ENCODE peak calls at places on chromosomes 4 and X, in five cellular contexts. G is pancreas, B is fibroblast of the aortic adventitia, C is stomach, J is cardiac muscle cell. W is an unnamed sample.

GRCh38 chr4:88533937-88534750 is 10.6 kb upstream of the PYURF start:
- DNase-seq in G (no peak), B (peak), C (no peak), J (peak), W (no peak)

GRCh38 chr4:158930573-158930972 is 161.7 kb downstream of the FNIP2 start:
- DNase-seq in G (no peak), B (peak), C (no peak), J (no peak), W (no peak)

GRCh38 chr4:74266081-74266480 is 42.2 kb upstream of the EPGN start:
- DNase-seq in G (no peak), B (peak), C (no peak), J (no peak), W (no peak)

GRCh38 chr4:86895692-86896488 is 3.7 kb upstream of the C4orf36 start:
- DNase-seq in G (no peak), B (peak), C (no peak), J (peak), W (no peak)

GRCh38 chr4:123786955-123787354 is 390.4 kb downstream of the SPRY1 start:
- DNase-seq in G (no peak), B (peak), C (peak), J (peak), W (peak)

GRCh38 chr4:149964001-149964400 is 114.2 kb upstream of the DCLK2 start:
- DNase-seq in G (no peak), B (no peak), C (no peak), J (no peak), W (no peak)

GRCh38 chr4:139887962-139888735 is 222.5 kb downstream of the MGST2 start:
- DNase-seq in G (no peak), B (no peak), C (no peak), J (no peak), W (no peak)

GRCh38 chr4:8905236-8905772 is 33.7 kb upstream of the HMX1 start:
- DNase-seq in G (no peak), B (no peak), C (no peak), J (no peak), W (no peak)

GRCh38 chr4:41913509-41913908 is 21.7 kb upstream of the TMEM33 start:
- DNase-seq in G (no peak), B (no peak), C (no peak), J (no peak), W (no peak)

GRCh38 chrX:15493118-15494082 is at the start of gene PIR:
- DNase-seq in G (peak), B (peak), C (peak), J (peak), W (peak)

GRCh38 chr4:144646523-144647094 is 653 bp downstream of the HHIP start:
- DNase-seq in G (peak), B (peak), C (no peak), J (peak), W (no peak)

GRCh38 chrX:107894038-107894437 is 68.4 kb downstream of the MID2 start:
- DNase-seq in G (no peak), B (peak), C (no peak), J (peak), W (no peak)

GRCh38 chrX:119880552-119881437 is 9.2 kb downstream of the NDUFA1 start:
- DNase-seq in G (no peak), B (peak), C (no peak), J (peak), W (peak)

GRCh38 chr4:83851261-83852084 is 315.6 kb downstream of the GPAT3 start:
- DNase-seq in G (no peak), B (peak), C (no peak), J (no peak), W (no peak)

GRCh38 chr4:144787365-144788263 is 141.7 kb downstream of the HHIP start:
- DNase-seq in G (no peak), B (peak), C (no peak), J (peak), W (no peak)

GRCh38 chr4:176539785-176540175 is 220.0 kb downstream of the SPCS3 start:
- DNase-seq in G (no peak), B (peak), C (no peak), J (no peak), W (no peak)

GRCh38 chr4:21856754-21857153 is 91.8 kb downstream of the KCNIP4 start:
- DNase-seq in G (no peak), B (no peak), C (no peak), J (no peak), W (no peak)

GRCh38 chr4:81164623-81165416 is 50.2 kb downstream of the PRKG2 start:
- DNase-seq in G (no peak), B (peak), C (no peak), J (peak), W (no peak)

GRCh38 chrX:86696951-86697350 is 548.7 kb downstream of the DACH2 start:
- DNase-seq in G (no peak), B (no peak), C (no peak), J (no peak), W (no peak)

DNA sequence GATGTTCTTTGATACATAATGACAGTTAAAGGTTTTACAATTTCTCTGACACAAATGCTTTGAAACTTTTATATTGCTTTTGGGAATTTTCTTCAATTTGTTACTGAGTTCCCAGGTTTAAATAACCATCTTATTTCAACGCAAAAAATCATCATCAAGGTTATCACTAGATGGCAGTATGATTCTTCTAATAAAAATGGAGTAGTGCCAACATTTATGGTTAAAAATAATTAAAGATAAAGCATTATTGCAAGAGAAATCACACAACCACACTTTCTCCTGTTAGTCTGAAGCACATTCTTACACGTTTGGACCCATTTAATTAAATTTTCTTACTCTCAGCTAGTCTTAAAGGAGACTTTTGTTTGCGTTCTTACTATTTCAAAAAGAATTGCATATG is 611.3 kb upstream of the CPXCR1 start:
- DNase-seq in G (no peak), B (no peak), C (no peak), J (peak), W (no peak)
- TF ChIP-seq CTCF in G (no peak), B (no peak), C (no peak), J (no peak), W (no peak)

GRCh38 chrX:100363926-100364325 is 46.1 kb downstream of the PCDH19 start:
- DNase-seq in G (no peak), B (no peak), C (no peak), J (no peak), W (no peak)

GRCh38 chrX:100373673-100374072 is 36.4 kb downstream of the PCDH19 start:
- DNase-seq in G (no peak), B (no peak), C (no peak), J (no peak), W (no peak)

DNA sequence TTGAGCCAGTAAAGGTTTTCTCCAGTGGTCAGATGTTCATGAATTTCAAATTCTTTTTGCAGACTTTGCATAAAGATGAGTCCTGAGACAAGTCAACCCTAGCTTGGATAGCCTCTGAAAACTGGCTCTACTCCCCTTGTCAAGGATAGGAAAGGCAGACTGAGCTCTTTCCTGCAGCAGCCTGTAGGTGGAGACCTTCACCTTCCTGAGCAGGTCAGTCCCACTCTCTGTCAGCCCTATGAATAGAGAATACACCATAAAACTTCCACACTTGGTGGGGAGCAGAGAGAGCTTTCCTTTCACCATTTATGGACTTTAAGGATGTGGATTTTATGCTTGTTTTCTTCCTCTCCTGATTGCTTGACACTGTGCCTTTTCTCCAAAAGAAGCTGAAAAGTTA is 41.9 kb downstream of the PCDH19 start:
- DNase-seq in G (no peak), B (no peak), C (no peak), J (peak), W (no peak)
- TF ChIP-seq CTCF in G (no peak), B (peak), C (no peak), J (peak), W (no peak)

DNA sequence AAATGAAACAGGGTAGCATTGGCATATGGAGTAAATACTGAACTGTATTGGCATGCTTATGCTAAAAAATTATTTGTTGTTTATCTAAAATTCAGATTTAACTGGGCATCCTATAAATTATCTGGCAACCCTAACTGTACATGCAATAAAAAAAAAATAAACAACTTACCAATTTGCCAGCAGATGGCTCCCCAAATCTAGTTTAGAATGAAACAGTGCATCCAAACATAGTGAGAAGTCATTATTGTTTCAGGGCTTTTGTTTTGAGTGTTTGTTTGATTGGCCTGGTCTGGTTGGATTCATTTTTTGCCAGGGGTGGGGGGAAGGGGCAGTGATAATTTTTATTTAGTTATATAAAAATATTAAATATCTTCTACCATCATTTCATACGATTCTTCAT is 12.8 kb upstream of the NSUN7 start:
- DNase-seq in G (no peak), B (peak), C (no peak), J (peak), W (no peak)
- TF ChIP-seq CTCF in G (no peak), B (peak), C (no peak), J (peak), W (peak)

DNA sequence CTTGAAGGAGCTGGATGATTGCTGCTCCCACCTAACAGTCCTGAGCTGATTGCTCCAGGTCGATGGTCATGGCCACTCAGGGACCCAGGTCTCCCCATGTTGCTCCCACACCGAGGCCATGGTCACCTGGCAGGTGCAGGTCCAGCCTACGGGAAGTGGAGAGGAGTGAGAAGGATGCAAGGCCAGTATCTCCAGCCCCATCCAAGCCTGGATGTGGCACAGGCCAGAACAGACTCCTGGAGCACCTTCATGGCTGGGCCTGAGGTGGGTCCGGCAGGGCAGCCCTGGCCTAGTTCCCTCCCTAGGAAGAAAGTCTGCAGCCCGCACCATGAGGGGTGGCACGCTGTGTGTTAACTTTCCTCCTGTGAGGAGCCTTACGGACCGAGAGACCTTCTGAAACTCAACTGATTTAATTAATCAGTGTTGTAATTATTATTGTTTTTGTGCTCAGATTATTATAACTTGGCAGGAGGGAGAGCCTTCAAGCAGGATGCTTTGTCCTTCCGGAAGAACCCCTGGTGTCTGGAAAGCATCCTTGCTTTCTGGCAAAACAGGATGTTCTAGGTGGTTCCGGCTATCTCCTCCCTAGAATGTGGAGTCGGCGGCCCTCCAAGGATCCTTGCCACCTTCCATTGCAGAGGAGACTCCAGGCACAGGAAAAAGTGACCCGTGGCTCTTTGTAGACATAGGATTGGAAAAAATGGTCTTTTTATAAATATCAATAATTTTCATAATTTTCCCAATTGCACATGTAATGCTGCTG is 92.3 kb upstream of the ADRA2C start:
- DNase-seq in G (no peak), B (no peak), C (no peak), J (no peak), W (no peak)
- TF ChIP-seq CTCF in G (no peak), B (no peak), C (no peak), J (no peak), W (no peak)

GRCh38 chr4:2087170-2087569 is 28.0 kb downstream of the NAT8L start:
- DNase-seq in G (no peak), B (no peak), C (no peak), J (no peak), W (no peak)
- TF ChIP-seq CTCF in G (no peak), B (peak), C (no peak), J (no peak), W (no peak)

GRCh38 chrX:115989686-115990085 is 180.9 kb upstream of the AGTR2 start:
- DNase-seq in G (no peak), B (no peak), C (no peak), J (no peak), W (no peak)

DNA sequence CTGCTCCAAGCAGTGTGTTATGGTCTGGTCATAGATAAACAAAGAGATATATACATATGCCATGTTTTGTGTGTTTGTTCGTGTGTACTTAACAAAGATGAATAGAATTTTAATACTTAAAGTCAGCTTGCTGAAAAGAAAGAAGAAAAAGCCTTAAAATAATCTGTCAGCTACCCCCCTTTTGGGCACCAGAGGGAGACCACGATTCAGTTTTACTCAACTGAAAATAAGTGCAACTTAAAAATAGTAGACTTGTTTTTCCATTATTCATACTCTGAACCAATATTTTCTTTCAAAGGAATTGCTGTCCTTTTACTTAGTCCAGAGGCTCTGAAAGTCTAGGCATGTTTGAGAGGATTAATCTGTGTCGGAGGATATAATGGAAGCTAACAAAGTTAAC is 181.7 kb upstream of the AGTR2 start:
- DNase-seq in G (no peak), B (no peak), C (no peak), J (no peak), W (no peak)
- TF ChIP-seq CTCF in G (no peak), B (peak), C (no peak), J (no peak), W (no peak)

GRCh38 chr4:134906404-134907023 is 704.9 kb upstream of the PABPC4L start:
- DNase-seq in G (no peak), B (no peak), C (no peak), J (peak), W (no peak)
- TF ChIP-seq CTCF in G (peak), B (no peak), C (peak), J (peak), W (peak)

DNA sequence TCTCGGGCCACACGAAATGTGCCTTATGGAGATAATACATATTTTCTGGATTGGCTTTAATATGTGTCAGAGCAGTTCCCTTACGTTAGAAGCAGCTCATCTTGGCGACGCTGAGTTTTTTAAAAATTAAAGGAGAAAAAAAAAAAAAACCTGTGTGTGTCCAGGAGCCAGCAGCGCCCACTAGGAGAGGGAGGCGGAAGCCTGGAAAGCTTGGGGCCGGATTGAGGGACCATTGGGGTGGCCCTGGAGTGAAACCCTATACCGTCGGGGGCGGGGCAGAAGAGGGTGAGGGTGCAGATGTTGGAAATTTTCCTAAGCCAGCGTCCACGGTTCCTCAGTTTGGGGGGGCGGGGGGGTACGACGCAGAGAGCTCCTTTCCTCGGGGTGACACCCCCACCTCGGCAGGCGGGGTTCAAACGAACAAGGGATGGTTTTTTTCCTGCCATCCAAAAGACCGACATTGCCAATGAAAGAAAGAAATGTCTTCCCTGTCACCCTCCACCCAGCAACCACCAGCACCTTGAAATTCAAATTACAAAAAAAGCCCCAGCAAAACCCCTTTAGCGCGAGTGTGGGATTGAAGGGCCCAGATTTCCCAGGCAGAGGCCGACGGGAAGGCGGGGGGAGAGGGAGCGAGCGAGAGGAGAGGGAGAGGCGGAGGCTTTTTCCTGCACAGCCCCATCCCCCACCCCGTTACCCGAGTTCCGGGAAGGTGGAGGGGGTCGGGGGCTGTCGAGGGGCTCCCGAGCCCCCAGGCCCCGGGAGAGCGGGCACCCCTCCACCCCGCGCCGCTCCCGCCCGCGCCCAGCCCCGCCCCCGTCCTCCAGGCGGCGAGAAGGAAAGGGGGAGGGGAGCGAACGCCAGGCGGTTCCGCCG is 868 bp downstream of the SMARCA1 start:
- DNase-seq in G (peak), B (peak), C (peak), J (peak), W (peak)
- TF ChIP-seq CTCF in G (no peak), B (peak), C (no peak), J (peak), W (peak)

DNA sequence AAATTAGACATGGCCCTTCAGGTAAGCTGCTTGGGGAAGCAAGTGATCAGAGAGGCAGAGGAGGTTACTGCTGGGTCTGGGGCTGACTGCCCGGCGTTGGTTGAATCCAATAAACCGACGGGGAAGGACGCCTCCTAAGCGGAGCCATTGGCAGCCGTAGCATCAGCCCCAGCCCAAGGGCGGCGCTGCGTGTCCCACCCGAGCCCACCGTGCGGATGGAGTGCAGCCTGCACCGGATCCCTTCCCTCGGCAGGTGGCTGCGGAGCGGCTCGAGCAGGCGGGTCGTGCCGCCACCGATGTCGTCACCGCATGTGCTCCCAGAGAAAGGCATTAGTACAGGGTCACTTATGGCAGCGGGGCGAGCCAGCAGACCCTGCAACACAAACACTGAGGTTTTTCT is 82.1 kb downstream of the ALPK1 start:
- DNase-seq in G (no peak), B (no peak), C (no peak), J (no peak), W (no peak)
- TF ChIP-seq CTCF in G (no peak), B (no peak), C (no peak), J (no peak), W (no peak)

GRCh38 chrX:13734278-13735172 is at the start of the genes OFD1 and TRAPPC2:
- DNase-seq in G (peak), B (peak), C (peak), J (peak), W (peak)
- TF ChIP-seq CTCF in G (no peak), B (no peak), C (no peak), J (no peak), W (no peak)